ENCODE peak calls at places on chromosomes 16 and 17, in four cellular contexts. H is K562, K is H1, R is HepG2. G is an unnamed sample.

GRCh38 chr17:50264263-50265113 is 9.8 kb upstream of the TMEM92 start:
- DNase-seq in H (no peak), K (peak), R (no peak), G (no peak)

GRCh38 chr17:68608515-68609130 is 7.5 kb upstream of the FAM20A start:
- DNase-seq in H (no peak), K (no peak), R (no peak), G (no peak)

GRCh38 chr16:68520649-68521086 is 18.4 kb upstream of the ZFP90 start:
- DNase-seq in K (peak), R (peak), H (peak), G (peak)

GRCh38 chr17:62797959-62798358 is 10.2 kb downstream of the MARCHF10 start:
- DNase-seq in K (peak), R (no peak), H (no peak), G (no peak)

GRCh38 chr16:46689492-46690280 is at the start of gene ORC6:
- DNase-seq in R (peak), H (peak), K (peak), G (peak)

GRCh38 chr17:38747385-38748328 is 479 bp downstream of the PCGF2 start:
- DNase-seq in R (no peak), K (peak), H (peak), G (peak)

GRCh38 chr16:56357765-56358322 is 67.5 kb downstream of the AMFR start:
- DNase-seq in H (no peak), K (peak), R (peak), G (peak)

GRCh38 chr17:39239640-39240314 is 14.0 kb upstream of the STAC2 start:
- DNase-seq in H (peak), K (peak), R (peak), G (peak)

GRCh38 chr16:88005148-88005547 is 53.9 kb downstream of the BANP start:
- DNase-seq in R (no peak), K (peak), H (peak), G (peak)

GRCh38 chr17:67245694-67246397 is 850 bp upstream of the HELZ start:
- DNase-seq in K (no peak), R (peak), H (peak), G (peak)

GRCh38 chr17:30908717-30909420 is 2.8 kb upstream of the TEFM start:
- DNase-seq in H (no peak), R (no peak), K (no peak), G (no peak)
- TF ChIP-seq CREB1 in H (no peak), R (no peak), K (no peak), G (no peak)

GRCh38 chr17:80738020-80738380 is 193.4 kb downstream of the RPTOR start:
- DNase-seq in H (no peak), R (no peak), K (no peak), G (no peak)
- TF ChIP-seq JUN in H (no peak), R (no peak), K (no peak), G (no peak)

DNA sequence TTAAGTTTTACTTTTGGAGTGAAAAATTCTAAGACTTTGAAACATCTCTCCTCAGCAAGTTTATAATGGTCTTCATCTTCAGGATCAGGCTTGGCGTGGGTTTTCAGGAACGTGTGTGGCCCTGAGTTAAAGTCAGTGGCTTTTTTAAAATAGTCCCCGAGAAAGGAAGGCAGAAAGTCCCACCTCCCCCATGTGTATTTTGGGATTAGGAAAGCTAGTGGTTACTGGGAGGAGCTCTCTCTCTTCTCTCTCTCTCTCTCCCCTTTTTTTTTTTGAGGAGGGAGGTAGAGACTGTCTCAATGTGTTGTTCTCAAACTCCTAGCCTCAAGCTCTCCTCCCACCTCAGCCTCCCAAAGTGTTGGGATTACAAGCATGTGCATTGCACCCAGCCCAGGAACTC is 213.2 kb downstream of the IRX3 start:
- DNase-seq in K (no peak), R (no peak), H (no peak), G (no peak)
- TF ChIP-seq CREB1 in K (no peak), R (no peak), H (no peak), G (no peak)

GRCh38 chr16:11316331-11317015 is 28.8 kb upstream of the RMI2 start:
- DNase-seq in K (peak), H (no peak), R (no peak), G (peak)
- TF ChIP-seq JUN in K (no peak), H (no peak), R (no peak), G (no peak)

GRCh38 chr17:927611-928461 is 51.7 kb downstream of the NXN start:
- DNase-seq in R (no peak), K (no peak), H (no peak), G (no peak)

GRCh38 chr17:930258-930657 is 49.3 kb downstream of the NXN start:
- DNase-seq in H (no peak), R (peak), K (no peak), G (no peak)

GRCh38 chr17:935485-935884 is 44.1 kb downstream of the NXN start:
- DNase-seq in R (peak), K (no peak), H (no peak), G (no peak)

GRCh38 chr17:929547-929946 is 50.0 kb downstream of the NXN start:
- DNase-seq in K (no peak), H (no peak), R (no peak), G (no peak)

DNA sequence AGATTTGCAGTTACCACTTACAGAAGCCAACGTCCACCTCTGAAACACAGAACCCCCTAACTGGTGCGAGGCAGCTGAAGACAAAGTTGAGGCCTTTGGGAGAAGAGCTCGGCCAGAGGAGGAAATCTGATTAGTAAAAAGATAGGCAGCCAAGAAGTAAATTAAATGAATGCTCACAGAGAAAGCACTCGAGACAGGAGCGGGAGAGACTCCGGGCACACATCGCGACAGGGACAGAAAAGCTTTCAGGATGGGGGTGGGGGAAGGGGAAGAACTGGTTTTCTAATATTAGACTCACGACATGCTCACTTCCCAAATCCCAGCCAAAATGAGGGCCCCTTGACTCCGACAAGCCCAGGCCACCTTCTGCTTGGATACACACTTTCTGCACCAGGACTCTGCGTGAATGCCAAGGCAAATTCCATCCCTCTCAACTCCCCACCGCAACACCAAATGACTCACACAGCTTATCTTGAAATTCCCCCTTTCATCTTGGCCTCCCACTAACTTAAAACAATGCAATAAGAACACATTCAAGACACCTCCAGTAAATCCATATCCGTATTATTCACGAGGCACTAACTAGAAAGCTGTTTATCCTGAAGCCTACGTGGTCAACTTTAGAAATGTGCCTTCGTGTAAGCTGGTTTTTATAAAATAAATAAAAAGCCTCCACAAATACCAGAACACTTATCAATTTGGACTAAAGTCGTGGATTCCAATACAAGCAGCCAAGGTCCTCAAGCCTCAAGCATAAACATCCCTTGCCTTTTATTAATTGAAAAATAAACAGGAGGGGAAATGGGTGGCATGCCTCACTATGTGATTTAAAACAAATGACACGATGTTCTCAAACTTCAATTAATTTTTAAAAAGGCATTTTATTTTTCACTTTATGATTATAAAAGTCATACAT is 46.1 kb downstream of the NXN start:
- DNase-seq in K (no peak), R (peak), H (peak), G (no peak)
- TF ChIP-seq CREB1 in K (no peak), R (no peak), H (no peak), G (no peak)

DNA sequence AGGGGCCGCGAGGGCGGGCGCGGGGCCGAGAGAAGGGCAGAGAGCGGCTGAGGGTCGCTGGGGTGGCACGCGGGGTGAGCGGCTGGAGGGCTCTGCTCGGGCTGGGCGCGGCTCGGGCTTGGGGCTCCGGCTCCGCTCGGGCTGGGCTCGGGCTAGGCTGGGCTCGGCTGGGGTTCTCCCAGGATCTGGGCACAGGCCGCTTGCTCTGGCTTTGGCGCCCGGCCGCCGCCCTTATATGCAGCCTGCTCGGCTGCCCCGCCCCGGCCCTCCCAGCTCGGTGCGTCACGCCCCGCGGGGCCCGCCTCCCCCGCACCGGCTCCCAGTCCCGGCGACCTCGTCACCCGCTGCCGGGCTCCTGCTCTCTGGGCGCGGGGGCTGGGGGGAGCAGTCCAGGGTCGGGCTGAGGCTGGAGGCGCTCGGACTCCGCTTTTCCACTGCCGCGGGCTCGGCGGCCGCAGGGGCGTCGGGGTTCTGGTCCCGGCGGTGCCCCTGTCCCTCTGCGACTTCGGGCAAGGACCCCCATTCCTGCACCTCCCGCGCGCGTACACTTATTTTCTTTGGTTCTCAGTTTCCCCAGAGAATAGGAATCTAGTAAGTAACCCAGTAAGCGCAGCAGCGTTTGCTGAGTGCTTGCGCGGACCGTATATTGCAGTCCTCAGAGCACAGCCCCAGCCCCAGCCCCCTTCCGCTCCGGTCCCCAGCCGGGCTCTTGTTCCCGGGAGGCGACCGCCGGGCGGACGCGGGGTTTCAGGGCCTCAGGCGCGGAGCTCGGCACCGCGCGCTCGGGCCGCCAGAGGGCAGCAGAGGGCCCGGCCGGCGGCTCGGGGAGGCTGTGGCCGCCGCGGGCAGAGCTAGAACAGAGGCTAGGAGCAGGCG is at the start of gene RASD1:
- DNase-seq in H (peak), K (peak), R (peak), G (peak)
- TF ChIP-seq JUN in H (no peak), K (no peak), R (no peak), G (no peak)

DNA sequence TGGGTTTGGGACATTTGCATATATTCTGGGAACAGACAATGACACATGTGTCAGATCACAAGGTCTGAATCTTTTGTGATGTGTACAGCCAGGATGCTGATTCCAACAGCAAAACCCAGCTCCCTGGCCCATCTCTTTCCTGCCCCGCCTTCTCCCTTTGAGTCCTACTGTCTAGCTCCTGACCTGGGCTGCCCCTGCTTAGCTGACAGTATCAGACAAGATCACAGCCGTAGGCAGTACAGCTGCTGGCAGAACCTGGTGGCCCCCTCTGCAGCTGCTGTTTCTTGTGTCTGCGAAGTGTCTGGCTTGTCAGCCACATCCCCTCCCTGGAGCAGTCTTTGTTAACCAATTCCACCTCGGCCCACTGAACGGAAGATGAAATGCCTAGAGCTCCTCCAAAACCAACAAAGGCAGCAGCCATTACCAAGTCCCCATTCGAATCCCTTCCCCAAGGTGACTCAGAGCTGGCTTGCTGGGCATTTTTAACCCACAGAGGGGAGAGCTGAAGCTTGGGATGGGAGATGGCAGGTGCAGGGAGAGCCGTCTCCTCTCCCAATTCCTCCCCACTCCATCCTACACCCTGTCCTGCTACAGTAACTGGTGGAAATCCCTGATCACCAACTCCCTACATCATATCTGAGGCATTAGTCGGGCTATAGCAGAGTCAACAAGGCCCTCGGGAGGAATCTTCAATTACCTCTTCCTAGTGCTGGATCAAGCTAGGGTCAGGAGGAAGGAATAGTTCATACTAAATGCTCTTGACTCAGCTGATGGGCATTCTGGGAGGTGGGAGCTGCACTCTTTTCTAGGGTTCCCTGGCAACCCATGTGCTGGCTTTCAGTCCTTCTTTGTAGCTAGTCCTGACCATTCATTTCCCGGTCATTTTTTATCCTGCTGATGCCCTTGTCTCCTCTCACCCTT is 5.8 kb downstream of the PIPOX start:
- DNase-seq in K (no peak), H (no peak), R (no peak), G (no peak)
- TF ChIP-seq CREB1 in K (no peak), H (no peak), R (no peak), G (no peak)